ENCODE peak calls at places on chromosomes 1 and 21, in eight cellular contexts. B, N, V, D, X, Y, L and M are unnamed samples.

GRCh38 chr1:98210064-98210463 is 289.2 kb upstream of the DPYD start:
- DNase-seq in V (peak; percentile 44), X (peak; percentile 46), B (no peak), Y (no peak), D (no peak), L (no peak), N (no peak), M (no peak)

GRCh38 chr1:30933874-30934252 is 25.3 kb upstream of the SDC3 start:
- DNase-seq in V (no peak), D (no peak), L (peak; percentile 29), X (no peak), Y (no peak), N (no peak), B (no peak), M (no peak)

GRCh38 chr1:12485231-12486172 is 132.5 kb downstream of the DHRS3 start:
- DNase-seq in B (no peak), V (no peak), X (no peak), L (peak; percentile 62), Y (no peak), D (no peak), N (no peak), M (no peak)

GRCh38 chr1:10901091-10901893 is 104.8 kb upstream of the CASZ1 start:
- DNase-seq in V (no peak), Y (no peak), D (no peak), N (no peak), L (no peak), B (no peak), X (peak; percentile 26), M (peak; percentile 25)

GRCh38 chr1:224082146-224082545 is 31.8 kb upstream of the FBXO28 start:
- DNase-seq in D (no peak), L (no peak), Y (peak; percentile 45), B (no peak), V (no peak), N (no peak), X (no peak), M (no peak)

GRCh38 chr1:45716700-45717099 is 28.7 kb downstream of the TMEM69 start:
- DNase-seq in Y (no peak), B (no peak), V (no peak), N (no peak), L (no peak), X (no peak), D (no peak), M (no peak)

GRCh38 chr1:64073705-64074104 is 129.7 kb upstream of the UBE2U start:
- DNase-seq in D (no peak), X (no peak), B (no peak), N (no peak), L (no peak), Y (peak; percentile 5), V (no peak), M (no peak)

GRCh38 chr1:121587230-121587569 is 402.4 kb downstream of the SRGAP2C start:
- DNase-seq in D (no peak), L (no peak), B (no peak), V (no peak), X (no peak), Y (no peak), N (no peak), M (no peak)

GRCh38 chr1:27713139-27713725 is 12.5 kb upstream of the FAM76A start:
- DNase-seq in D (no peak), V (no peak), N (no peak), B (peak; percentile 24), X (no peak), Y (no peak), L (no peak), M (peak; percentile 37)

GRCh38 chr1:115067460-115067859 is 21.8 kb downstream of the TSPAN2 start:
- DNase-seq in N (no peak), X (no peak), Y (peak; percentile 27), B (no peak), V (peak; percentile 36), L (no peak), D (no peak), M (no peak)

GRCh38 chr1:228798548-228798947 is 63.3 kb downstream of the RHOU start:
- DNase-seq in L (no peak), B (no peak), Y (no peak), V (no peak), X (no peak), D (no peak), N (no peak), M (no peak)

GRCh38 chr21:42063578-42064521 is 7.3 kb upstream of the UMODL1 start:
- DNase-seq in B (peak; percentile 5), D (no peak), V (no peak), Y (no peak), N (peak; percentile 27), L (no peak), X (no peak), M (no peak)

GRCh38 chr1:221708987-221709386 is 32.9 kb downstream of the DUSP10 start:
- DNase-seq in D (no peak), B (peak; percentile 99), N (no peak), X (peak; percentile 65), V (peak; percentile 38), Y (no peak), L (peak; percentile 84), M (peak; percentile 98)

GRCh38 chr1:46512792-46513190 is 23.2 kb downstream of the DMBX1 start:
- DNase-seq in L (no peak), D (no peak), B (no peak), X (no peak), V (no peak), Y (no peak), N (no peak), M (no peak)

GRCh38 chr1:17212487-17213121 is 7.7 kb downstream of the PADI1 start:
- DNase-seq in L (peak; percentile 74), B (peak; percentile 15), D (no peak), Y (no peak), N (peak; percentile 29), V (no peak), X (peak; percentile 31), M (no peak)